ENCODE peak calls at places on chromosomes 5 and 9, in six cellular contexts. V is heart right ventricle, Q is esophagus squamous epithelium, I is HFF-Myc, M is lower lobe of right lung, D is dorsolateral prefrontal cortex. A is an unnamed sample.

GRCh38 chr5:135553688-135554462 is 18.1 kb upstream of the NEUROG1 start:
- DNase-seq in V (no peak), Q (no peak), I (no peak), M (no peak), D (no peak), A (no peak)

GRCh38 chr5:126965061-126965475 is 65.3 kb downstream of the MARCHF3 start:
- DNase-seq in V (no peak), Q (no peak), I (peak; percentile 31), M (no peak), D (no peak), A (peak; percentile 79)

GRCh38 chr5:160262151-160262550 is 32.8 kb downstream of the FABP6 start:
- DNase-seq in V (no peak), Q (no peak), I (no peak), M (no peak), D (no peak), A (no peak)

GRCh38 chr5:171600736-171601265 is 181.4 kb downstream of the FGF18 start:
- DNase-seq in V (no peak), Q (no peak), I (no peak), M (peak; percentile 62), D (no peak), A (no peak)

GRCh38 chr5:136027316-136027715 is 1.5 kb upstream of the TGFBI start:
- DNase-seq in V (no peak), Q (no peak), I (no peak), M (no peak), D (no peak), A (no peak)

GRCh38 chr5:59275537-59276276 is 617.8 kb downstream of the PDE4D start:
- DNase-seq in V (peak; percentile 57), Q (no peak), I (no peak), M (no peak), D (no peak), A (peak; percentile 80)

GRCh38 chr9:112327718-112328450 is 5.5 kb downstream of the PTBP3 start:
- DNase-seq in V (no peak), Q (no peak), I (no peak), M (no peak), D (no peak), A (no peak)

GRCh38 chr5:152514827-152515397 is 109.8 kb upstream of the NMUR2 start:
- DNase-seq in V (no peak), Q (no peak), I (no peak), M (no peak), D (no peak), A (peak; percentile 14)

GRCh38 chr5:14849516-14850294 is 21.9 kb downstream of the ANKH start:
- DNase-seq in V (no peak), Q (no peak), I (no peak), M (no peak), D (no peak), A (peak; percentile 51)

GRCh38 chr5:36599986-36600779 is 6.2 kb upstream of the SLC1A3 start:
- DNase-seq in V (no peak), Q (no peak), I (no peak), M (no peak), D (no peak), A (no peak)

GRCh38 chr9:86563350-86563749 is 209.1 kb upstream of the TUT7 start:
- DNase-seq in V (no peak), Q (no peak), I (no peak), M (no peak), D (no peak), A (peak; percentile 24)

GRCh38 chr5:73319036-73319435 is 129.5 kb downstream of the FOXD1 start:
- DNase-seq in V (no peak), Q (no peak), I (no peak), M (no peak), D (no peak), A (no peak)

GRCh38 chr9:109781086-109781485 is 1.1 kb downstream of the PALM2AKAP2 start:
- DNase-seq in V (no peak), Q (no peak), I (no peak), M (no peak), D (no peak), A (no peak)

GRCh38 chr5:135437796-135438560 is 9.2 kb downstream of the DCANP1 start:
- DNase-seq in V (peak; percentile 80), Q (no peak), I (peak; percentile 98), M (no peak), D (peak; percentile 84), A (peak; percentile 87)

GRCh38 chr5:102554728-102555127 is 55.9 kb upstream of the SLCO6A1 start:
- DNase-seq in V (no peak), Q (no peak), I (no peak), M (no peak), D (no peak), A (peak; percentile 19)

GRCh38 chr5:128627939-128628338 is 89.9 kb upstream of the FBN2 start:
- DNase-seq in V (no peak), Q (no peak), I (no peak), M (no peak), D (no peak), A (no peak)

GRCh38 chr9:120932086-120932818 is 5.7 kb upstream of the TRAF1 start:
- DNase-seq in V (no peak), Q (no peak), I (no peak), M (no peak), D (no peak), A (no peak)

GRCh38 chr5:56305551-56305950 is 72.4 kb upstream of the ANKRD55 start:
- DNase-seq in V (no peak), Q (no peak), I (peak; percentile 24), M (no peak), D (no peak), A (no peak)

GRCh38 chr5:74396913-74397606 is 243.5 kb downstream of the ENC1 start:
- DNase-seq in V (peak; percentile 32), Q (no peak), I (no peak), M (no peak), D (no peak), A (peak; percentile 37)

GRCh38 chr5:2006971-2007291 is 124.2 kb upstream of the IRX4 start:
- DNase-seq in V (no peak), Q (no peak), I (no peak), M (no peak), D (no peak), A (no peak)

GRCh38 chr5:172380992-172381643 is 73.2 kb downstream of the SH3PXD2B start:
- DNase-seq in V (peak; percentile 43), Q (no peak), I (no peak), M (peak; percentile 68), D (peak; percentile 85), A (peak; percentile 77)

GRCh38 chr9:123422593-123422992 is 66.6 kb downstream of the CRB2 start:
- DNase-seq in V (no peak), Q (no peak), I (no peak), M (no peak), D (no peak), A (no peak)

GRCh38 chr9:113913426-113914195 is 37.5 kb downstream of the ZNF618 start:
- DNase-seq in V (no peak), Q (no peak), I (no peak), M (no peak), D (no peak), A (peak; percentile 25)

GRCh38 chr9:129252937-129253819 is 75.1 kb upstream of the IER5L start:
- DNase-seq in V (peak; percentile 40), Q (no peak), I (no peak), M (peak; percentile 27), D (no peak), A (no peak)

GRCh38 chr5:176514244-176514918 is 22.8 kb downstream of the RNF44 start:
- DNase-seq in V (no peak), Q (no peak), I (no peak), M (no peak), D (no peak), A (no peak)

GRCh38 chr9:80931163-80931562 is 758.2 kb downstream of the TLE1 start:
- DNase-seq in V (no peak), Q (no peak), I (no peak), M (no peak), D (no peak), A (no peak)

GRCh38 chr9:80937646-80938045 is 751.7 kb downstream of the TLE1 start:
- DNase-seq in V (no peak), Q (no peak), I (no peak), M (no peak), D (no peak), A (no peak)

GRCh38 chr9:80932947-80933346 is 756.4 kb downstream of the TLE1 start:
- DNase-seq in V (no peak), Q (no peak), I (no peak), M (no peak), D (no peak), A (no peak)

GRCh38 chr9:80928697-80929096 is 760.6 kb downstream of the TLE1 start:
- DNase-seq in V (no peak), Q (no peak), I (no peak), M (no peak), D (no peak), A (no peak)

GRCh38 chr9:80932181-80932580 is 757.2 kb downstream of the TLE1 start:
- DNase-seq in V (no peak), Q (no peak), I (no peak), M (no peak), D (no peak), A (peak; percentile 53)
- H3K4me3 ChIP-seq in V (no peak overlapping the region), Q (no peak overlapping the region), I (no peak overlapping the region), M (no peak overlapping the region), D (no peak overlapping the region), A (no peak overlapping the region)

DNA sequence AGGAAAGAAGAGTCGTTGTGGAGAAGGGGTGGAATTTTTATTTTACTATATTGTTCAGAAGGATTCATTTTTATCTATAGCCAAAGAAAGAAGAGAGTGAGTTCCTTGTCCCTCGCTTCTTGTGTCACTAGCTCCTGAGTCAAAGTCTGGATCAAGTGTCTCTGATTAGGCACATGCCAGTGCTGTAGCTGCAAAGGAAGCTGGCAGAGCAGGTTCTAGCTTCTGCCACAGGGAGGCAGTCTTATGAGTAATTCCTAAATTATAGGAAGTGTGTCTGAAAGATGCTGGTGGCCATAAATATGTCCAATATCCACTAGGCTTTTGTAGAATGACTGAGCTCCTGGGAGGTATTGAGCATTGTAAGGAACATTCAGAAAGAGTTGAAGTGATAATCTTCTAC is 84.7 kb downstream of the DOCK2 start:
- DNase-seq in V (no peak), Q (no peak), I (no peak), M (no peak), D (no peak), A (no peak)
- TF ChIP-seq CTCF in V (no peak), Q (no peak), I (peak; percentile 11), M (no peak), D (no peak), A (no peak)

GRCh38 chr5:170503970-170504525 is at the start of gene KCNIP1:
- DNase-seq in V (no peak), Q (no peak), I (no peak), M (no peak), D (peak; percentile 64), A (no peak)
- H3K4me3 ChIP-seq in V (peak within 1 kb of the TSS; percentile 38), Q (peak within 1 kb of the TSS; percentile 12), I (no peak within 1 kb of the TSS), M (peak within 1 kb of the TSS; percentile 33), D (peak within 1 kb of the TSS; percentile 57), A (peak within 1 kb of the TSS; percentile 1)

DNA sequence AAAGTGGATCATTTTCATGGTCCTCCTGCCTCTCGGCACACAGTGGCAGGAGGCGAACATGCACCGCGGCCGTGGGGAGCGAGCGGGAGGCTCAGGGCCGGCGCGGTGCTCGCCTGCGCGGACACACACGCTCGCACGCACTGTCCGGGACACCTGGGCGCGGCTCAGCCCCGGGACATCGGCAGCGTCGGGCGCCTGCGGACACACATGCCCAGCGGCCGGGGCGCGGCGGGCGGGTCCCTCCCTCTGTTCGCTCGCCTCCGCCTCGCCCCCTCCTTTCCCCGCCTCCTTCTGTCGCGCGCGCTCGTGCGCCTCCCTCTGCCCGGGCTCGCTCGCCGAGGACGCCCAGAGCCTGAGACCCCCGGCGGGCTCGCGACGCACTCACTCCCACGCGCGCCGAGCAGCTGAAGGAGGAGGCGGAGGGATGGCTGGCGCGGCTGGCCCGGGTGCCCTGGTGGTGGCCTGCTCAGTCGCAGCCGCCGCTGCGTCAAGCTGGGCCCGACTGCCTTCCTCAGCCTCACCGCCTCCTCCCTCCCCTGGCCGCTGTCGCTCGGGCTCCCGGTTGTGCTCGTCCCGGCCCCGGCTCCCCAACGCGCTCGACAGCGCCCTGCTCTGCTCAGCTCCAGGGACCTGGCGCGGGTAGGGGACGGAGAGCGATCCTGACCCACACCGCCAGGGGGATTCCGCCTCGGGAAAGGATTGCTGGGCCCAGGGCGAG is at the start of gene FRMD3:
- DNase-seq in V (peak; percentile 88), Q (no peak), I (no peak), M (peak; percentile 84), D (peak; percentile 46), A (peak; percentile 79)
- TF ChIP-seq CTCF in V (peak; percentile 86), Q (peak; percentile 46), I (peak; percentile 62), M (peak; percentile 68), D (peak; percentile 67), A (peak; percentile 82)

A was measured in astrocyte of the spinal cord.